ENCODE peak calls at places on chromosome 4, in four cellular contexts. T is IMR-90, C is H1, B is H9. S is an unnamed sample.

GRCh38 chr4:78002260-78002659 is 54.9 kb upstream of the FRAS1 start:
- DNase-seq in T (no peak), C (no peak), B (no peak), S (peak)

GRCh38 chr4:185196437-185196836 is 7.4 kb downstream of the CFAP97 start:
- DNase-seq in T (no peak), C (no peak), B (no peak), S (no peak)

GRCh38 chr4:36388710-36389109 is 107.3 kb downstream of the DTHD1 start:
- DNase-seq in T (no peak), C (no peak), B (no peak), S (peak)

GRCh38 chr4:183848762-183849161 is 56.3 kb upstream of the STOX2 start:
- DNase-seq in T (no peak), C (no peak), B (no peak), S (no peak)

GRCh38 chr4:5960197-5960880 is 57.9 kb downstream of the C4orf50 start:
- DNase-seq in T (no peak), C (no peak), B (no peak), S (no peak)

GRCh38 chr4:108171541-108172230 is 3.0 kb upstream of the LEF1 start:
- DNase-seq in T (no peak), C (no peak), B (peak), S (peak)

GRCh38 chr4:40719008-40719623 is 30.6 kb upstream of the NSUN7 start:
- DNase-seq in T (peak), C (no peak), B (no peak), S (peak)

GRCh38 chr4:115453416-115453815 is 340.0 kb upstream of the NDST4 start:
- DNase-seq in T (no peak), C (no peak), B (no peak), S (no peak)

GRCh38 chr4:174401471-174402130 is 117.9 kb downstream of the CEP44 start:
- DNase-seq in T (no peak), C (no peak), B (no peak), S (peak)

GRCh38 chr4:181202249-181202648 is 1041.0 kb upstream of the TENM3 start:
- DNase-seq in T (no peak), C (no peak), B (no peak), S (no peak)

GRCh38 chr4:105956566-105956965 is 61.3 kb downstream of the NPNT start:
- DNase-seq in T (no peak), C (no peak), B (no peak), S (no peak)

GRCh38 chr4:104501290-104501689 is 6.6 kb upstream of the CXXC4 start:
- DNase-seq in T (no peak), C (no peak), B (no peak), S (peak)

GRCh38 chr4:170047774-170048354 is 21.7 kb upstream of the MFAP3L start:
- DNase-seq in T (peak), C (no peak), B (no peak), S (peak)

GRCh38 chr4:102263024-102263787 is 82.1 kb downstream of the SLC39A8 start:
- DNase-seq in T (peak), C (no peak), B (no peak), S (peak)

GRCh38 chr4:47640911-47641310 is 155.8 kb downstream of the ATP10D start:
- DNase-seq in T (peak), C (no peak), B (no peak), S (no peak)

GRCh38 chr4:185227131-185227551 is 17.7 kb downstream of the SNX25 start:
- DNase-seq in T (peak), C (no peak), B (no peak), S (peak)

GRCh38 chr4:22515888-22516541 is at the start of gene ADGRA3:
- DNase-seq in T (peak), C (no peak), B (peak), S (peak)

GRCh38 chr4:177239475-177239874 is 70.2 kb upstream of the NEIL3 start:
- DNase-seq in T (peak), C (no peak), B (no peak), S (no peak)

GRCh38 chr4:55255171-55255570 is 90.9 kb upstream of the SRD5A3 start:
- DNase-seq in T (peak), C (no peak), B (no peak), S (peak)

GRCh38 chr4:162010362-162010761 is 153.4 kb downstream of the FSTL5 start:
- DNase-seq in T (no peak), C (no peak), B (no peak), S (no peak)

GRCh38 chr4:3352918-3353594 is 60.2 kb downstream of the RGS12 start:
- DNase-seq in T (no peak), C (no peak), B (no peak), S (no peak)

GRCh38 chr4:166128452-166128851 is 255.4 kb downstream of the TLL1 start:
- DNase-seq in T (no peak), C (no peak), B (no peak), S (no peak)

GRCh38 chr4:119549639-119550038 is 79.0 kb downstream of the PDE5A start:
- DNase-seq in T (no peak), C (no peak), B (no peak), S (no peak)

GRCh38 chr4:19924761-19925160 is 326.9 kb upstream of the SLIT2 start:
- DNase-seq in T (peak), C (no peak), B (no peak), S (no peak)

GRCh38 chr4:96063639-96064038 is 223.7 kb downstream of the PDHA2 start:
- DNase-seq in T (no peak), C (no peak), B (no peak), S (no peak)

GRCh38 chr4:140943486-140943885 is 187.3 kb upstream of the TBC1D9 start:
- DNase-seq in T (peak), C (no peak), B (no peak), S (no peak)

GRCh38 chr4:3623106-3623505 is 90.9 kb upstream of the LRPAP1 start:
- DNase-seq in T (no peak), C (no peak), B (no peak), S (no peak)

GRCh38 chr4:48565362-48566083 is 75.5 kb downstream of the ZAR1 start:
- DNase-seq in T (no peak), C (no peak), B (no peak), S (no peak)

GRCh38 chr4:67291639-67292038 is 253.7 kb downstream of the CENPC start:
- DNase-seq in T (no peak), C (no peak), B (no peak), S (no peak)

GRCh38 chr4:100288167-100288566 is 97.9 kb upstream of the DDIT4L start:
- DNase-seq in T (peak), C (no peak), B (no peak), S (peak)

GRCh38 chr4:80732010-80732409 is 298.5 kb upstream of the BMP3 start:
- DNase-seq in T (peak), C (no peak), B (no peak), S (no peak)

GRCh38 chr4:53586121-53586816 is 5.0 kb downstream of the LNX1 start:
- DNase-seq in T (peak), C (no peak), B (no peak), S (no peak)

GRCh38 chr4:2340272-2341061 is 78.0 kb downstream of the ZFYVE28 start:
- DNase-seq in T (no peak), C (no peak), B (peak), S (no peak)

GRCh38 chr4:2341911-2342652 is 76.4 kb downstream of the ZFYVE28 start:
- DNase-seq in T (no peak), C (no peak), B (peak), S (no peak)

GRCh38 chr4:2339458-2340271 is 77.8 kb upstream of the MXD4 start:
- DNase-seq in T (no peak), C (no peak), B (peak), S (no peak)

GRCh38 chr4:2343476-2343875 is 75.0 kb downstream of the ZFYVE28 start:
- DNase-seq in T (no peak), C (no peak), B (no peak), S (no peak)

DNA sequence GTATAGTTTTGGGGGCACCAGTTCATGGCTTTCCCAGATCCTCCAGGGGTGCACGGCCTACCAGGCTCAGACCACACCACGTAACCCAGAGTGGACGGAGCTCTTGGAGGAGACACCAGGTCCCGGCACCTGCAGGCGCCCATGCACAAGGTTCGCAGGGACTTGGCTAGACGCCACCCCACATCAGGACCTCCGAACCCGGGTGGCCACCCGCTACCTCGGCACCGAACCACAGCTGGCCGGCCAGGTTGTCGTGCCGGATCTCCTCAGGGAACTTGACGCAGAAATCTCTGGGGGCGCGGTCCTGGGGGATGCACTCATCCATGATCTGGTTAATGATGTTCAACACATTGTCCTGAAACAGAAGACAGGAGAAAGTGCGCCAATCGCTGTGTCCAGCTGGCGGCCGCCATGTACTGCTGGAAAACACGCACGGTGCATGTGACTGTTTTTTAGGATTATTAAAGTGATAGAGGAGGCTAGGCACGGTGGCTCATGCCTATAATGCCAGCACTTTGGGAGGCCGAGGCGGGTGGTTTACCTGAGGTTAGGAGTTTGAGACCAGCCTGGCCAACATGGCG is 77.1 kb downstream of the ZFYVE28 start:
- DNase-seq in T (no peak), C (no peak), B (peak), S (no peak)
- H3K18ac ChIP-seq in T (no peak), C (no peak), B (no peak), S (no peak)

DNA sequence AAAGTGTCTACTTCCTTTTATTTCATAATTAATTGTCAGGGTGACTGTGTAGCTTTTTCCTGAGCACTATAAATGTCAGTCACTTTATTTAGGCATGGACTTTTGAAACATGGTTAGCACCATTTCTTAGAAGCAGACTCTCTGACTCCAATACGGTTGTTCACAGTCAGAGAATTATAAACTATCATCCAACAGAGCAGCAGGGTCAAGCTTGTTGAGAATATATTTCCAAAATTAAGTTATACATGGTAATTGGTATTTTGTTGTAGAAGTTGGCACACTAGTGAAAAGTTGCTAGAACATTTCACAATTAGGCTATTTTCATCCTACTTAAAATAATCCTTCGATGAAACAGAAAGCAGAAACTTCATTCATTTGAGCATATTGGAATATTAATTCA is 1155.5 kb upstream of the IGFBP7 start:
- DNase-seq in T (no peak), C (no peak), B (no peak), S (no peak)
- H3K4me2 ChIP-seq in T (no peak), C (no peak), B (no peak), S (no peak)

DNA sequence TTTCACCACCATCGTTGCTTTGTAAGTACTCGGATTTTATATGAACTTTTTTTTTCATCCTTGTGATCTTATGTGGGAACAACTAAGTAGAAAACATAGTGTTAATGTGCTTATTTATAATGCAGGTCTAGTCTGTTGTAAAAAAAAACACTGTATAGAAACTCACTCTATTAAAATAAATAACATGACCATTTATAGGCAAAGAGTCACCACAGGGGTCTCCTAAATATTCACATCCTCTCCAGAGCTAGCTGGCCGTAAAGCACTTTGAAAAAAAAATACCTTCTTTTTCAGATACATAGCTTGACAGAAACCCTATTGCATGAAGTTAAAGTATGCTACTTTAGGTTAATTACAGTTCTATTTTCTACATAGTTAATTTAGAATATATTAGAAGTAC is 11.2 kb downstream of the TMEM184C start:
- DNase-seq in T (no peak), C (no peak), B (no peak), S (no peak)
- H4K5ac ChIP-seq in T (no peak), C (no peak), B (no peak), S (no peak)

DNA sequence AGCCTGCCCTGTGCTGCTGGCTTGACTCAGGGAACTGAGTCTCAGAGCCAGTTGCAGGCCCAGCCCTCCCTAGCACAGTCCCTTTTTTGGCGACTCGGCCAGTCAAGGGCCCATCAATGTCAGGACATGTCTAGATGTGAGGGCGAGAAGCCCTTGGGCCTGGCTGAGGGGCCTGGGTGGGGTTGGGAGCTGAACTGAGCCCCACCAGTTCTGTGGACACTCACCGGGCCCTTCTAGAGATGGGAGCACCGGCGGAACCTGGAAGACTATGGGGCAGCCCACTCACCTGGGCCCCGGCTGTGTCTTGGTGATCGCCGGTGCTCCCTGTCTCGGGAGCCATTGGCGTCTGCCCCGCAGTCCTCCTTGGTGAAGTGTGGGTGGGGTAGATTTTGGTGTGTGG is 245.9 kb downstream of the AFAP1 start:
- DNase-seq in T (no peak), C (no peak), B (no peak), S (no peak)
- H3K18ac ChIP-seq in T (no peak), C (no peak), B (no peak), S (no peak)

DNA sequence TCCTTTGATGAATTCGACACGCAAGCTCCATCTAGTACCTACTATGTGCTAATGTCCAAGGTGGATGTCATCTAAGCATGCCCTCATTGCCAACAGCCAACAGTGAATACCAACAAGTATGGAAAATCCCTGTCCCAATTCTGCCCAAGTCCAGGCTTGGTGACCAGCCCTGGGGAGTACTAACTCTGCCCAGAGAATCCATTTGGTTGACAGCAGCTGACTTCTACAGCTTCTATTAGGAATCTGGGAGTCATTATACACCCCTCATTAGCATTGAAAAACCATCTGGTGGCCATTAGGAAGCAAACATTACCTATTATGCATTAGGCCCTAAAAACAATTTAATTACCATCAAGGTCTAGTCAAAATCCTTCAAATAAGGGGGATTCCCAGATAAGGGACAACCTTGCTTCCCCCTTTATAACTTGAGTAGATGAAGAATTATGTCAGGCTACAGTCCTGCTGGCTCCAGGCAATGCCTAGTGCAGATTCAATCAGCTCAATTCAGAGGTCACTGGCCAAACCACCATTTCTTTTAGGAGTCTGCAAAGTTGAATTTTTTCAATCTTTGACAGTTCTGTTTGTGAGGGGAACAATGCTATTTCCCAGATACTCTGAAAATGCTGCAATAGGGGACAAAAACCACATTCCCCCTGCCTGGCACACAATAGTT is 228.0 kb upstream of the LDB2 start:
- DNase-seq in T (no peak), C (no peak), B (no peak), S (no peak)
- H3K4me2 ChIP-seq in T (no peak), C (no peak), B (no peak), S (no peak)

S was measured in mesendoderm.